ENCODE peak calls at places on chromosomes 16 and 17, in six cellular contexts. One of them, this sample, is unnamed.

GRCh38 chr16:44655-45054 is 8.8 kb downstream of the POLR3K start:
- DNase-seq in K562: no peak
- DNase-seq in HepG2: no peak
- DNase-seq in H1: no peak
- DNase-seq in GM12878: no peak
- DNase-seq in GM12891: no peak
- DNase-seq in this sample: no peak

GRCh38 chr17:418421-418751 is 65.8 kb upstream of the RPH3AL start:
- DNase-seq in K562: no peak
- DNase-seq in HepG2: no peak
- DNase-seq in H1: no peak
- DNase-seq in GM12878: no peak
- DNase-seq in GM12891: no peak
- DNase-seq in this sample: no peak

GRCh38 chr16:49469930-49470451 is 96.4 kb downstream of the C16orf78 start:
- DNase-seq in K562: no peak
- DNase-seq in HepG2: no peak
- DNase-seq in H1: peak
- DNase-seq in GM12878: no peak
- DNase-seq in GM12891: no peak
- DNase-seq in this sample: no peak

GRCh38 chr17:64146418-64147109 is 16.6 kb upstream of the ERN1 start:
- DNase-seq in K562: peak
- DNase-seq in HepG2: peak
- DNase-seq in H1: peak
- DNase-seq in GM12878: no peak
- DNase-seq in GM12891: no peak
- DNase-seq in this sample: peak

GRCh38 chr16:54135361-54136275 is 151.0 kb downstream of the IRX3 start:
- DNase-seq in K562: no peak
- DNase-seq in HepG2: no peak
- DNase-seq in H1: no peak
- DNase-seq in GM12878: no peak
- DNase-seq in GM12891: no peak
- DNase-seq in this sample: no peak

GRCh38 chr17:15048381-15048780 is 216.7 kb downstream of the PMP22 start:
- DNase-seq in K562: no peak
- DNase-seq in HepG2: no peak
- DNase-seq in H1: no peak
- DNase-seq in GM12878: no peak
- DNase-seq in GM12891: no peak
- DNase-seq in this sample: no peak

GRCh38 chr17:55089955-55090573 is 121.5 kb downstream of the STXBP4 start:
- DNase-seq in K562: peak
- DNase-seq in HepG2: peak
- DNase-seq in H1: no peak
- DNase-seq in GM12878: peak
- DNase-seq in GM12891: peak
- DNase-seq in this sample: peak

GRCh38 chr16:11783319-11784047 is 13.6 kb downstream of the ZC3H7A start:
- DNase-seq in K562: peak
- DNase-seq in HepG2: no peak
- DNase-seq in H1: no peak
- DNase-seq in GM12878: peak
- DNase-seq in GM12891: no peak
- DNase-seq in this sample: no peak

GRCh38 chr16:29900102-29900887 is at the start of gene ASPHD1:
- DNase-seq in K562: peak
- DNase-seq in HepG2: peak
- DNase-seq in H1: peak
- DNase-seq in GM12878: no peak
- DNase-seq in GM12891: peak
- DNase-seq in this sample: peak

GRCh38 chr17:67186782-67187181 is 58.2 kb downstream of the HELZ start:
- DNase-seq in K562: no peak
- DNase-seq in HepG2: no peak
- DNase-seq in H1: no peak
- DNase-seq in GM12878: no peak
- DNase-seq in GM12891: no peak
- DNase-seq in this sample: no peak

GRCh38 chr17:81814748-81815645 is 11.0 kb downstream of the GCGR start:
- DNase-seq in K562: no peak
- DNase-seq in HepG2: peak
- DNase-seq in H1: no peak
- DNase-seq in GM12878: no peak
- DNase-seq in GM12891: no peak
- DNase-seq in this sample: no peak

GRCh38 chr16:56534847-56535383 is 15.1 kb upstream of the BBS2 start:
- DNase-seq in K562: no peak
- DNase-seq in HepG2: no peak
- DNase-seq in H1: no peak
- DNase-seq in GM12878: no peak
- DNase-seq in GM12891: no peak
- DNase-seq in this sample: no peak

GRCh38 chr16:2769675-2770056 is 7.4 kb downstream of the ELOB start:
- DNase-seq in K562: no peak
- DNase-seq in HepG2: no peak
- DNase-seq in H1: no peak
- DNase-seq in GM12878: no peak
- DNase-seq in GM12891: no peak
- DNase-seq in this sample: no peak

GRCh38 chr17:72978593-72979218 is 113.8 kb downstream of the SLC39A11 start:
- DNase-seq in K562: peak
- DNase-seq in HepG2: no peak
- DNase-seq in H1: no peak
- DNase-seq in GM12878: no peak
- DNase-seq in GM12891: no peak
- DNase-seq in this sample: no peak

GRCh38 chr17:82668631-82669099 is 20.4 kb upstream of the WDR45B start:
- DNase-seq in K562: peak
- DNase-seq in HepG2: peak
- DNase-seq in H1: peak
- DNase-seq in GM12878: no peak
- DNase-seq in GM12891: peak
- DNase-seq in this sample: peak

GRCh38 chr17:48614904-48615211 is 234 bp downstream of the HOXB8 start:
- DNase-seq in K562: no peak
- DNase-seq in HepG2: no peak
- DNase-seq in H1: no peak
- DNase-seq in GM12878: no peak
- DNase-seq in GM12891: no peak
- DNase-seq in this sample: no peak

GRCh38 chr16:65201446-65202010 is 79.7 kb upstream of the CDH11 start:
- DNase-seq in K562: no peak
- DNase-seq in HepG2: no peak
- DNase-seq in H1: no peak
- DNase-seq in GM12878: no peak
- DNase-seq in GM12891: no peak
- DNase-seq in this sample: no peak

GRCh38 chr17:3963214-3964201 is 729 bp downstream of the ATP2A3 start:
- DNase-seq in K562: peak
- DNase-seq in HepG2: no peak
- DNase-seq in H1: peak
- DNase-seq in GM12878: no peak
- DNase-seq in GM12891: peak
- DNase-seq in this sample: peak

GRCh38 chr17:81314410-81315169 is 19.5 kb upstream of the SLC38A10 start:
- DNase-seq in K562: no peak
- DNase-seq in HepG2: no peak
- DNase-seq in H1: no peak
- DNase-seq in GM12878: no peak
- DNase-seq in GM12891: no peak
- DNase-seq in this sample: no peak

GRCh38 chr17:13698832-13699231 is 97.1 kb upstream of the HS3ST3A1 start:
- DNase-seq in K562: no peak
- DNase-seq in HepG2: no peak
- DNase-seq in H1: no peak
- DNase-seq in GM12878: no peak
- DNase-seq in GM12891: no peak
- DNase-seq in this sample: no peak

GRCh38 chr16:53737563-53737962 is 33.6 kb downstream of the FTO start:
- DNase-seq in K562: no peak
- DNase-seq in HepG2: no peak
- DNase-seq in H1: no peak
- DNase-seq in GM12878: no peak
- DNase-seq in GM12891: no peak
- DNase-seq in this sample: no peak

GRCh38 chr17:72580321-72581127 is 459.7 kb downstream of the SOX9 start:
- DNase-seq in K562: no peak
- DNase-seq in HepG2: peak
- DNase-seq in H1: no peak
- DNase-seq in GM12878: no peak
- DNase-seq in GM12891: no peak
- DNase-seq in this sample: no peak

GRCh38 chr16:71338193-71338592 is 20.3 kb upstream of the CALB2 start:
- DNase-seq in K562: no peak
- DNase-seq in HepG2: peak
- DNase-seq in H1: no peak
- DNase-seq in GM12878: no peak
- DNase-seq in GM12891: no peak
- DNase-seq in this sample: no peak

GRCh38 chr17:16342979-16343378 is 10.3 kb downstream of the CENPV start:
- DNase-seq in K562: no peak
- DNase-seq in HepG2: no peak
- DNase-seq in H1: no peak
- DNase-seq in GM12878: no peak
- DNase-seq in GM12891: no peak
- DNase-seq in this sample: no peak

GRCh38 chr17:18267366-18267765 is 6.9 kb downstream of the MIEF2 start:
- DNase-seq in K562: no peak
- DNase-seq in HepG2: no peak
- DNase-seq in H1: no peak
- DNase-seq in GM12878: no peak
- DNase-seq in GM12891: no peak
- DNase-seq in this sample: no peak

DNA sequence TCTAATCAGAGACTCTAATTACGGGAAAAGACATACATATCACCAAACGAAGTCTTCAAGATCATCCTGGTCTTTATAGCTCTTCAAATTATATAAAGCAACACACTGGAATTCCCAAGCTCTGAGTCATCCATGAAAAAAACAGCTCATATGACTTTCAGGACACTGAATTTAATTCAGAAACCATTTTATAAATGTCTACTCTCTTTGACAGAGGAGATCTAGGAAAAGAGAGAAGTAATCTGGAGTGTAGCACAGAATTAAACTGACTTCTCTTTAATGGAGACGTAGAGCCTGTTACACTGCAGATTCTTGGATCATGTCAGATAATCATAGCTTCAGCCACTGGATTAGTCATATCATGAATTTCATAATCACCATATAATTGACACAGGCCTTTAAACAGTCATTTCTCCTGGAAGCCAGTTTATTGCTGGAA is 86.8 kb upstream of the WSB1 start:
- DNase-seq in K562: no peak
- DNase-seq in HepG2: no peak
- DNase-seq in H1: no peak
- DNase-seq in GM12878: no peak
- DNase-seq in GM12891: no peak
- DNase-seq in this sample: no peak
- TF ChIP-seq TAF1 in K562: no peak
- TF ChIP-seq TAF1 in HepG2: no peak
- TF ChIP-seq TAF1 in H1: no peak
- TF ChIP-seq TAF1 in GM12878: no peak
- TF ChIP-seq TAF1 in GM12891: no peak
- TF ChIP-seq TAF1 in this sample: no peak

DNA sequence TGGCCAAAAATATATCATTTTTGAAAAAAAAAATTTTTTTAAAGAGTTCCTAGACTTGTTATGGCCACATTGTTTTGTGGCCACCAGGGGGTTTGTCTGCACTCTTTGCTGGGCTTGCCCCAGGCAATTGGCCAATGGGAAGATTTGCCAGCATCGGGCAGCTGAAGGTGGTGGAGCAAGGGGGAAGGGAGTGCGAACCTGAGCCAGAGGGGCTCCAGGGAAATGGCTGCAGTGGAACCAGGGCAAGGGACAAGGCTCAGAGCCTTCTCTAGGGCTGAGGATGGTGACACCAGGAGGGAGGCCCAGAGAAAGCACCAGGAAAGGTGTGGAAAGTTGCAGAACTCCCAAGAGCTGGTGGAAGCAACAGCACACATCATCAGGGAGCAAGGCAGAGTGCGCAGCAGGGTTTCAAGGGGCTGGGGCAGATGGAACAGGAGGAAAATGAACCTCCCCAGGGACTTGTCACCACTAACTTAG is 15.5 kb upstream of the CMIP start:
- DNase-seq in K562: no peak
- DNase-seq in HepG2: peak
- DNase-seq in H1: no peak
- DNase-seq in GM12878: no peak
- DNase-seq in GM12891: no peak
- DNase-seq in this sample: no peak
- TF ChIP-seq POLR2AphosphoS5 in K562: no peak
- TF ChIP-seq POLR2AphosphoS5 in HepG2: no peak
- TF ChIP-seq POLR2AphosphoS5 in H1: no peak
- TF ChIP-seq POLR2AphosphoS5 in GM12878: no peak
- TF ChIP-seq POLR2AphosphoS5 in GM12891: no peak
- TF ChIP-seq POLR2AphosphoS5 in this sample: no peak

GRCh38 chr17:65685110-65685509 is 123.7 kb upstream of the AXIN2 start:
- DNase-seq in K562: no peak
- DNase-seq in HepG2: no peak
- DNase-seq in H1: no peak
- DNase-seq in GM12878: no peak
- DNase-seq in GM12891: no peak
- DNase-seq in this sample: no peak

GRCh38 chr17:65688307-65688706 is 126.9 kb upstream of the AXIN2 start:
- DNase-seq in K562: no peak
- DNase-seq in HepG2: no peak
- DNase-seq in H1: no peak
- DNase-seq in GM12878: no peak
- DNase-seq in GM12891: no peak
- DNase-seq in this sample: no peak

GRCh38 chr17:65683428-65683827 is 122.0 kb upstream of the AXIN2 start:
- DNase-seq in K562: no peak
- DNase-seq in HepG2: no peak
- DNase-seq in H1: no peak
- DNase-seq in GM12878: no peak
- DNase-seq in GM12891: no peak
- DNase-seq in this sample: no peak

DNA sequence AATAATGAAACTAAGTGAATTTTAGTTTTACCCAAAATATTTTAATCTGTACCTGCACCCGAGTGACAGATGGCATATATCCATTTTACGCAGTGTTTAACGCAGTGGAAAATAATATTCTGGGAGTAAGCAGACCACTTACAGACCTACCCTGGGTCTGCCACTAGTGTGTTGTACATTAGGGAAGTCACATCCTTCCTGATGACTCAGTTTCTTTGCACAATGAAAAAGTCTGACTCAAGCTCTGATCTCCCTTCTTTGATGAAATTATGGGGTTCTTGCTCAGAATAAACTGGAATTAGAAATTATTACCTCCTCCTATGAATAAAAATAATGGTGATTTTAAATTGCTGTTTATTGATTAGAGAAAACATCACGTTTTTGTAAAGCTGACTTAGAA is 123.2 kb upstream of the AXIN2 start:
- DNase-seq in K562: no peak
- DNase-seq in HepG2: no peak
- DNase-seq in H1: no peak
- DNase-seq in GM12878: no peak
- DNase-seq in GM12891: no peak
- DNase-seq in this sample: no peak
- TF ChIP-seq POLR2A in K562: no peak
- TF ChIP-seq POLR2A in HepG2: no peak
- TF ChIP-seq POLR2A in H1: no peak
- TF ChIP-seq POLR2A in GM12878: no peak
- TF ChIP-seq POLR2A in GM12891: no peak
- TF ChIP-seq POLR2A in this sample: no peak

GRCh38 chr17:42779942-42780815 is at the start of gene WNK4:
- DNase-seq in K562: peak
- DNase-seq in HepG2: peak
- DNase-seq in H1: peak
- DNase-seq in GM12878: no peak
- DNase-seq in GM12891: no peak
- DNase-seq in this sample: no peak
- TF ChIP-seq TAF1 in K562: peak
- TF ChIP-seq TAF1 in HepG2: peak
- TF ChIP-seq TAF1 in H1: peak
- TF ChIP-seq TAF1 in GM12878: no peak
- TF ChIP-seq TAF1 in GM12891: no peak
- TF ChIP-seq TAF1 in this sample: no peak